ENCODE peak calls at places on chromosomes 11 and 22, in six cellular contexts. X is Caki2; N is activated T-cell treated with anti-CD3 and anti-CD28 coated beads, Interleukin-2, amount 50 U/mL, for 72 hours; V is stimulated activated CD4-positive, alpha-beta T cell treated with anti-CD3 and anti-CD28 coated beads, Interleukin-12 subunit alpha, Interleukin-12 subunit beta, amount 100 ng/mL, for 24 hours; H is NCI-H748 treated with DMSO at 0.1 percent for 48 hours; S is effector memory CD8-positive, alpha-beta T cell. K is an unnamed sample.

GRCh38 chr22:46421272-46421671 is 85.8 kb downstream of the TRMU start:
- DNase-seq in V (no peak), S (peak), H (no peak), N (no peak), X (peak), K (no peak)

GRCh38 chr11:109237636-109238035 is 184.4 kb upstream of the C11orf87 start:
- DNase-seq in V (no peak), X (no peak), N (no peak), S (no peak), H (no peak), K (no peak)

GRCh38 chr11:125069796-125070195 is 6.7 kb downstream of the SLC37A2 start:
- DNase-seq in N (no peak), S (no peak), X (no peak), H (no peak), V (no peak), K (no peak)

GRCh38 chr11:35227551-35228341 is 88.8 kb downstream of the CD44 start:
- DNase-seq in S (no peak), H (no peak), X (no peak), V (no peak), N (no peak), K (no peak)

GRCh38 chr11:117230286-117230961 is 1.4 kb downstream of the PCSK7 start:
- DNase-seq in V (peak), S (peak), N (peak), H (no peak), X (no peak), K (no peak)

GRCh38 chr11:75260396-75260795 is 19.8 kb downstream of the TPBGL start:
- DNase-seq in N (no peak), H (no peak), V (no peak), X (no peak), S (no peak), K (no peak)

GRCh38 chr11:59145534-59145933 is 2.9 kb downstream of the FAM111A start:
- DNase-seq in S (no peak), X (no peak), N (no peak), H (no peak), V (no peak), K (no peak)

GRCh38 chr11:15124528-15124927 is 9.8 kb downstream of the INSC start:
- DNase-seq in S (no peak), V (no peak), N (no peak), X (no peak), H (no peak), K (no peak)

K was measured in ascending aorta.